ENCODE peak calls at places on chromosomes 12 and 14, in four cellular contexts. One of them, this sample, is unnamed.

GRCh38 chr12:117402363-117402762 is 40.9 kb upstream of the NOS1 start:
- DNase-seq in tibial artery: no peak
- DNase-seq in head of caudate nucleus: no peak
- DNase-seq in AG09319: no peak
- DNase-seq in this sample: no peak

GRCh38 chr12:62785941-62786559 is 148.9 kb downstream of the PPM1H start:
- DNase-seq in AG09319: no peak
- DNase-seq in head of caudate nucleus: no peak
- DNase-seq in tibial artery: no peak
- DNase-seq in this sample: no peak

GRCh38 chr12:93612719-93613228 is 40.3 kb downstream of the SOCS2 start:
- DNase-seq in tibial artery: no peak
- DNase-seq in AG09319: no peak
- DNase-seq in head of caudate nucleus: no peak
- DNase-seq in this sample: peak

GRCh38 chr12:120358412-120359158 is 10.4 kb downstream of the MSI1 start:
- DNase-seq in AG09319: no peak
- DNase-seq in tibial artery: no peak
- DNase-seq in head of caudate nucleus: no peak
- DNase-seq in this sample: no peak

GRCh38 chr12:1859643-1860042 is 39.3 kb downstream of the LRTM2 start:
- DNase-seq in tibial artery: no peak
- DNase-seq in AG09319: no peak
- DNase-seq in head of caudate nucleus: no peak
- DNase-seq in this sample: no peak

GRCh38 chr14:52012635-52013034 is 23.3 kb downstream of the RTRAF start:
- DNase-seq in head of caudate nucleus: no peak
- DNase-seq in tibial artery: peak
- DNase-seq in AG09319: no peak
- DNase-seq in this sample: no peak

GRCh38 chr12:46483572-46484395 is 111.2 kb upstream of the SLC38A2 start:
- DNase-seq in head of caudate nucleus: no peak
- DNase-seq in AG09319: no peak
- DNase-seq in tibial artery: no peak
- DNase-seq in this sample: no peak

GRCh38 chr14:93764211-93764659 is 24.1 kb downstream of the PRIMA1 start:
- DNase-seq in head of caudate nucleus: no peak
- DNase-seq in AG09319: no peak
- DNase-seq in tibial artery: peak
- DNase-seq in this sample: no peak

GRCh38 chr14:79971330-79971729 is 240.0 kb downstream of the DIO2 start:
- DNase-seq in tibial artery: peak
- DNase-seq in AG09319: no peak
- DNase-seq in head of caudate nucleus: no peak
- DNase-seq in this sample: no peak

GRCh38 chr12:131116437-131117117 is 162.9 kb downstream of the ADGRD1 start:
- DNase-seq in AG09319: peak
- DNase-seq in tibial artery: peak
- DNase-seq in head of caudate nucleus: peak
- DNase-seq in this sample: no peak

GRCh38 chr12:95690861-95691635 is 99.5 kb downstream of the NTN4 start:
- DNase-seq in tibial artery: no peak
- DNase-seq in head of caudate nucleus: no peak
- DNase-seq in AG09319: no peak
- DNase-seq in this sample: no peak

GRCh38 chr12:3490848-3491382 is at the start of gene PRMT8:
- DNase-seq in head of caudate nucleus: no peak
- DNase-seq in AG09319: no peak
- DNase-seq in tibial artery: no peak
- DNase-seq in this sample: no peak

GRCh38 chr12:31233061-31233730 is 92.8 kb downstream of the SINHCAF start:
- DNase-seq in head of caudate nucleus: peak
- DNase-seq in AG09319: no peak
- DNase-seq in tibial artery: no peak
- DNase-seq in this sample: no peak

GRCh38 chr14:52690983-52691760 is 4.2 kb downstream of the ERO1A start:
- DNase-seq in tibial artery: no peak
- DNase-seq in AG09319: no peak
- DNase-seq in head of caudate nucleus: no peak
- DNase-seq in this sample: no peak

GRCh38 chr14:92692822-92693226 is 55.6 kb downstream of the LGMN start:
- DNase-seq in tibial artery: peak
- DNase-seq in AG09319: no peak
- DNase-seq in head of caudate nucleus: peak
- DNase-seq in this sample: no peak

GRCh38 chr12:83156800-83157199 is 470.1 kb downstream of the TMTC2 start:
- DNase-seq in AG09319: no peak
- DNase-seq in head of caudate nucleus: no peak
- DNase-seq in tibial artery: no peak
- DNase-seq in this sample: no peak

GRCh38 chr12:13179159-13180074 is 17.1 kb upstream of the EMP1 start:
- DNase-seq in tibial artery: peak
- DNase-seq in head of caudate nucleus: peak
- DNase-seq in AG09319: no peak
- DNase-seq in this sample: no peak

GRCh38 chr12:105705765-105706164 is 375.3 kb downstream of the C12orf75 start:
- DNase-seq in head of caudate nucleus: peak
- DNase-seq in AG09319: peak
- DNase-seq in tibial artery: peak
- DNase-seq in this sample: peak

GRCh38 chr14:22434901-22435565 is 154.0 kb downstream of the DAD1 start:
- DNase-seq in head of caudate nucleus: no peak
- DNase-seq in tibial artery: no peak
- DNase-seq in AG09319: no peak
- DNase-seq in this sample: no peak

GRCh38 chr14:63275611-63276010 is 43.1 kb downstream of the GPHB5 start:
- DNase-seq in head of caudate nucleus: no peak
- DNase-seq in AG09319: no peak
- DNase-seq in tibial artery: no peak
- DNase-seq in this sample: no peak

GRCh38 chr12:63151061-63151897 is at the start of gene AVPR1A:
- DNase-seq in tibial artery: peak
- DNase-seq in head of caudate nucleus: peak
- DNase-seq in AG09319: no peak
- DNase-seq in this sample: no peak

GRCh38 chr14:90576581-90576980 is 179.8 kb downstream of the CALM1 start:
- DNase-seq in tibial artery: no peak
- DNase-seq in head of caudate nucleus: no peak
- DNase-seq in AG09319: peak
- DNase-seq in this sample: no peak

GRCh38 chr12:2411586-2412304 is 359.0 kb downstream of the CACNA1C start:
- DNase-seq in head of caudate nucleus: no peak
- DNase-seq in AG09319: no peak
- DNase-seq in tibial artery: no peak
- DNase-seq in this sample: no peak

GRCh38 chr12:54228471-54228870 is 39.7 kb upstream of the SMUG1 start:
- DNase-seq in AG09319: no peak
- DNase-seq in head of caudate nucleus: no peak
- DNase-seq in tibial artery: no peak
- DNase-seq in this sample: no peak

GRCh38 chr12:98211914-98212695 is 303.3 kb upstream of the TMPO start:
- DNase-seq in head of caudate nucleus: no peak
- DNase-seq in AG09319: no peak
- DNase-seq in tibial artery: no peak
- DNase-seq in this sample: no peak

GRCh38 chr12:107344035-107344808 is 250.9 kb upstream of the CRY1 start:
- DNase-seq in head of caudate nucleus: no peak
- DNase-seq in tibial artery: no peak
- DNase-seq in AG09319: no peak
- DNase-seq in this sample: no peak

GRCh38 chr12:29427964-29428363 is 47.0 kb upstream of the ERGIC2 start:
- DNase-seq in tibial artery: no peak
- DNase-seq in AG09319: no peak
- DNase-seq in head of caudate nucleus: no peak
- DNase-seq in this sample: no peak

GRCh38 chr12:110741795-110742717 is 635 bp downstream of the PPP1CC start:
- DNase-seq in head of caudate nucleus: peak
- DNase-seq in AG09319: no peak
- DNase-seq in tibial artery: no peak
- DNase-seq in this sample: peak

GRCh38 chr12:53197011-53197640 is 9.9 kb downstream of the ITGB7 start:
- DNase-seq in tibial artery: no peak
- DNase-seq in head of caudate nucleus: no peak
- DNase-seq in AG09319: no peak
- DNase-seq in this sample: no peak

GRCh38 chr14:103889313-103890051 is 38.8 kb upstream of the TDRD9 start:
- DNase-seq in AG09319: no peak
- DNase-seq in head of caudate nucleus: no peak
- DNase-seq in tibial artery: no peak
- DNase-seq in this sample: no peak

GRCh38 chr12:124704619-124705018 is 137.2 kb upstream of the NCOR2 start:
- DNase-seq in tibial artery: no peak
- DNase-seq in head of caudate nucleus: no peak
- DNase-seq in AG09319: no peak
- DNase-seq in this sample: no peak

GRCh38 chr12:58171914-58172313 is 230.5 kb downstream of the ATP23 start:
- DNase-seq in head of caudate nucleus: no peak
- DNase-seq in AG09319: peak
- DNase-seq in tibial artery: no peak
- DNase-seq in this sample: no peak

GRCh38 chr12:101823891-101824290 is 6.9 kb downstream of the GNPTAB start:
- DNase-seq in tibial artery: peak
- DNase-seq in AG09319: no peak
- DNase-seq in head of caudate nucleus: peak
- DNase-seq in this sample: peak

GRCh38 chr14:84445486-84445885 is 1084.5 kb upstream of the FLRT2 start:
- DNase-seq in AG09319: no peak
- DNase-seq in head of caudate nucleus: no peak
- DNase-seq in tibial artery: no peak
- DNase-seq in this sample: no peak

GRCh38 chr12:86683568-86683991 is 427.4 kb upstream of the MGAT4C start:
- DNase-seq in tibial artery: no peak
- DNase-seq in AG09319: no peak
- DNase-seq in head of caudate nucleus: no peak
- DNase-seq in this sample: no peak

GRCh38 chr14:28731358-28731757 is 35.2 kb upstream of the FOXG1 start:
- DNase-seq in AG09319: no peak
- DNase-seq in head of caudate nucleus: no peak
- DNase-seq in tibial artery: no peak
- DNase-seq in this sample: no peak

GRCh38 chr14:77867476-77867875 is 67.6 kb downstream of the ADCK1 start:
- DNase-seq in AG09319: no peak
- DNase-seq in head of caudate nucleus: no peak
- DNase-seq in tibial artery: no peak
- DNase-seq in this sample: no peak